ENCODE peak calls at places on chromosome 11, in five cellular contexts. One of them, this sample, is unnamed. For H3K9me3, the result is how much of the 10 kb centered on the place peaks cover.

GRCh38 chr11:87290304-87290922 is 252.7 kb downstream of the TMEM135 start:
- DNase-seq in neuronal stem cell: peak
- DNase-seq in HCT116: peak
- DNase-seq in colonic mucosa: no peak
- DNase-seq in GM23248: peak
- DNase-seq in this sample: no peak

GRCh38 chr11:74004694-74005615 is 3.9 kb downstream of the UCP3 start:
- DNase-seq in neuronal stem cell: no peak
- DNase-seq in HCT116: no peak
- DNase-seq in colonic mucosa: no peak
- DNase-seq in GM23248: no peak
- DNase-seq in this sample: peak

GRCh38 chr11:125588505-125588904 is 4.1 kb upstream of the STT3A start:
- DNase-seq in neuronal stem cell: no peak
- DNase-seq in HCT116: peak
- DNase-seq in colonic mucosa: no peak
- DNase-seq in GM23248: no peak
- DNase-seq in this sample: no peak

GRCh38 chr11:72629266-72629665 is 45.0 kb downstream of the PDE2A start:
- DNase-seq in neuronal stem cell: no peak
- DNase-seq in HCT116: no peak
- DNase-seq in colonic mucosa: peak
- DNase-seq in GM23248: peak
- DNase-seq in this sample: no peak

GRCh38 chr11:33899383-33900037 is 7.6 kb upstream of the LMO2 start:
- DNase-seq in neuronal stem cell: no peak
- DNase-seq in HCT116: peak
- DNase-seq in colonic mucosa: peak
- DNase-seq in GM23248: peak
- DNase-seq in this sample: no peak

GRCh38 chr11:27282806-27283205 is 80.2 kb downstream of the CCDC34 start:
- DNase-seq in neuronal stem cell: no peak
- DNase-seq in HCT116: no peak
- DNase-seq in colonic mucosa: no peak
- DNase-seq in GM23248: peak
- DNase-seq in this sample: peak

GRCh38 chr11:27770576-27770975 is 70.3 kb upstream of the BDNF start:
- DNase-seq in neuronal stem cell: no peak
- DNase-seq in HCT116: peak
- DNase-seq in colonic mucosa: no peak
- DNase-seq in GM23248: no peak
- DNase-seq in this sample: no peak

GRCh38 chr11:36129955-36130354 is 159.3 kb downstream of the COMMD9 start:
- DNase-seq in neuronal stem cell: no peak
- DNase-seq in HCT116: no peak
- DNase-seq in colonic mucosa: no peak
- DNase-seq in GM23248: no peak
- DNase-seq in this sample: no peak

GRCh38 chr11:70503878-70504240 is 105.5 kb downstream of the CTTN start:
- DNase-seq in neuronal stem cell: no peak
- DNase-seq in HCT116: no peak
- DNase-seq in colonic mucosa: peak
- DNase-seq in GM23248: no peak
- DNase-seq in this sample: peak

GRCh38 chr11:36499325-36499724 is 10.7 kb downstream of the TRAF6 start:
- DNase-seq in neuronal stem cell: no peak
- DNase-seq in HCT116: no peak
- DNase-seq in colonic mucosa: no peak
- DNase-seq in GM23248: no peak
- DNase-seq in this sample: no peak

GRCh38 chr11:119101367-119101758 is 290 bp downstream of the DPAGT1 start:
- DNase-seq in neuronal stem cell: no peak
- DNase-seq in HCT116: no peak
- DNase-seq in colonic mucosa: peak
- DNase-seq in GM23248: no peak
- DNase-seq in this sample: no peak

GRCh38 chr11:88535916-88536547 is 198.5 kb upstream of the CTSC start:
- DNase-seq in neuronal stem cell: no peak
- DNase-seq in HCT116: peak
- DNase-seq in colonic mucosa: no peak
- DNase-seq in GM23248: peak
- DNase-seq in this sample: no peak

GRCh38 chr11:78914503-78914902 is 339.8 kb upstream of the NARS2 start:
- DNase-seq in neuronal stem cell: no peak
- DNase-seq in HCT116: no peak
- DNase-seq in colonic mucosa: no peak
- DNase-seq in GM23248: no peak
- DNase-seq in this sample: peak

GRCh38 chr11:69640260-69640994 is 529 bp upstream of the CCND1 start:
- DNase-seq in neuronal stem cell: no peak
- DNase-seq in HCT116: no peak
- DNase-seq in colonic mucosa: peak
- DNase-seq in GM23248: peak
- DNase-seq in this sample: peak

GRCh38 chr11:30889116-30889765 is 303.1 kb upstream of the MPPED2 start:
- DNase-seq in neuronal stem cell: no peak
- DNase-seq in HCT116: no peak
- DNase-seq in colonic mucosa: no peak
- DNase-seq in GM23248: peak
- DNase-seq in this sample: no peak

GRCh38 chr11:13289081-13289480 is 11.5 kb downstream of the BMAL1 start:
- DNase-seq in neuronal stem cell: no peak
- DNase-seq in HCT116: no peak
- DNase-seq in colonic mucosa: no peak
- DNase-seq in GM23248: peak
- DNase-seq in this sample: peak

GRCh38 chr11:95219599-95219998 is 11.4 kb downstream of the SESN3 start:
- DNase-seq in neuronal stem cell: no peak
- DNase-seq in HCT116: no peak
- DNase-seq in colonic mucosa: no peak
- DNase-seq in GM23248: no peak
- DNase-seq in this sample: no peak

GRCh38 chr11:118883368-118884071 is at the start of gene CXCR5:
- DNase-seq in neuronal stem cell: no peak
- DNase-seq in HCT116: no peak
- DNase-seq in colonic mucosa: no peak
- DNase-seq in GM23248: no peak
- DNase-seq in this sample: peak

GRCh38 chr11:73531386-73531785 is 66.5 kb downstream of the FAM168A start:
- DNase-seq in neuronal stem cell: no peak
- DNase-seq in HCT116: no peak
- DNase-seq in colonic mucosa: no peak
- DNase-seq in GM23248: no peak
- DNase-seq in this sample: no peak

GRCh38 chr11:74720596-74721478 is 10.4 kb downstream of the CHRDL2 start:
- DNase-seq in neuronal stem cell: no peak
- DNase-seq in HCT116: no peak
- DNase-seq in colonic mucosa: peak
- DNase-seq in GM23248: no peak
- DNase-seq in this sample: peak

GRCh38 chr11:83441171-83441570 is 155.0 kb upstream of the CCDC90B start:
- DNase-seq in neuronal stem cell: no peak
- DNase-seq in HCT116: no peak
- DNase-seq in colonic mucosa: no peak
- DNase-seq in GM23248: no peak
- DNase-seq in this sample: peak

GRCh38 chr11:114036156-114036811 is 23.2 kb upstream of the ZBTB16 start:
- DNase-seq in neuronal stem cell: peak
- DNase-seq in HCT116: peak
- DNase-seq in colonic mucosa: peak
- DNase-seq in GM23248: peak
- DNase-seq in this sample: peak

DNA sequence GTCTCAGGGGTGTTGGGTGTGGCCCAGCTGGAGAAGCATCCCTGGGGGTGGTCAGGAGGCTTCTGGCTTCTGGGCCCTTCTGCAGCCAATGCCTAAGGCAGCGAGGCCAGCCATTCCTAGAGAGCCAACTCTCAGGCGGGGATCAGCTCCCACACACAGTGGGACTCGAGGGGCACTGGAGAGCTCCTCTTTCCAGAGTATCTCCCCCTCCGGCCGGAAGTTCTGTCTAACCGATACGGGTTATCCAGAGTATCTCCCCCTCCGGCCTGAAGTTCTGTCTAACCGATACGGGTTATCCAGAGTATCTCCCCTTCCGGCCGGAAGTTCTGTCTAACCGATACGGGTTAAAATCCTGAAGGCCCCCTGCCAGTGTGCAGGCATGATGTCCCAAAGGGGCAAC is 71.2 kb upstream of the B3GAT1 start:
- DNase-seq in neuronal stem cell: no peak
- DNase-seq in HCT116: no peak
- DNase-seq in colonic mucosa: no peak
- DNase-seq in GM23248: no peak
- DNase-seq in this sample: peak
- H3K9me3 ChIP-seq in neuronal stem cell: under half
- H3K9me3 ChIP-seq in HCT116: under half
- H3K9me3 ChIP-seq in colonic mucosa: under half
- H3K9me3 ChIP-seq in GM23248: under half
- H3K9me3 ChIP-seq in this sample: under half

DNA sequence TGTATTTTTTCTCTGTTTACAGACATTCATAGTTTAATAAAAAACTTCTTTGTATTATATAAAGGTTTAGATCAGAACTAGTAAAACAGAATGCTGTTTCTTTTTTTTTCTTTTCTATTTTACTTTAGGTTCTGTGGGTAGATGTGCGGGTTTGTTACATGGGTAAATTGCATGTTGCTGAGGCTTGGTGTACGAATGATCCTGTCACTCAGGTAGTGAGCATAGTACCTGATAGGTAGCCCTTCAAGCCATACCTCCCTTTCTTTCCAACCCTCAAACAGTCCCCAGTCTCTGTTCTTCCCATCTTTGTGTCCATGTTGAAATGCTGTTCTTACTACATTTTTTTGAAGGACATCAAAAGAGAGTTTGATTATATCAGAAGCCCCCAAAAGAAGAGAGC is 3.2 kb downstream of the ATM start:
- DNase-seq in neuronal stem cell: no peak
- DNase-seq in HCT116: no peak
- DNase-seq in colonic mucosa: no peak
- DNase-seq in GM23248: no peak
- DNase-seq in this sample: no peak
- H3K27ac ChIP-seq in neuronal stem cell: no peak
- H3K27ac ChIP-seq in HCT116: no peak
- H3K27ac ChIP-seq in colonic mucosa: peak
- H3K27ac ChIP-seq in GM23248: no peak
- H3K27ac ChIP-seq in this sample: no peak

GRCh38 chr11:61757213-61757862 is 4.9 kb downstream of the MYRF start:
- DNase-seq in neuronal stem cell: no peak
- DNase-seq in HCT116: no peak
- DNase-seq in colonic mucosa: no peak
- DNase-seq in GM23248: no peak
- DNase-seq in this sample: no peak
- H3K9ac ChIP-seq in neuronal stem cell: no peak
- H3K9ac ChIP-seq in HCT116: peak
- H3K9ac ChIP-seq in colonic mucosa: peak
- H3K9ac ChIP-seq in GM23248: no peak
- H3K9ac ChIP-seq in this sample: no peak

GRCh38 chr11:32427935-32428664 is 7.2 kb downstream of the WT1 start:
- DNase-seq in neuronal stem cell: no peak
- DNase-seq in HCT116: no peak
- DNase-seq in colonic mucosa: no peak
- DNase-seq in GM23248: no peak
- DNase-seq in this sample: peak

GRCh38 chr11:32428665-32429293 is 6.6 kb downstream of the WT1 start:
- DNase-seq in neuronal stem cell: no peak
- DNase-seq in HCT116: no peak
- DNase-seq in colonic mucosa: no peak
- DNase-seq in GM23248: no peak
- DNase-seq in this sample: no peak

GRCh38 chr11:32427616-32427934 is 7.8 kb downstream of the WT1 start:
- DNase-seq in neuronal stem cell: no peak
- DNase-seq in HCT116: no peak
- DNase-seq in colonic mucosa: no peak
- DNase-seq in GM23248: no peak
- DNase-seq in this sample: no peak

GRCh38 chr11:32430586-32431357 is 4.6 kb downstream of the WT1 start:
- DNase-seq in neuronal stem cell: no peak
- DNase-seq in HCT116: no peak
- DNase-seq in colonic mucosa: no peak
- DNase-seq in GM23248: no peak
- DNase-seq in this sample: peak

GRCh38 chr11:32429477-32429876 is 5.9 kb downstream of the WT1 start:
- DNase-seq in neuronal stem cell: no peak
- DNase-seq in HCT116: no peak
- DNase-seq in colonic mucosa: no peak
- DNase-seq in GM23248: no peak
- DNase-seq in this sample: peak
- H3K9me3 ChIP-seq in neuronal stem cell: under half
- H3K9me3 ChIP-seq in HCT116: under half
- H3K9me3 ChIP-seq in colonic mucosa: under half
- H3K9me3 ChIP-seq in GM23248: under half
- H3K9me3 ChIP-seq in this sample: under half

GRCh38 chr11:45041556-45041955 is 90.9 kb upstream of the TP53I11 start:
- DNase-seq in neuronal stem cell: no peak
- DNase-seq in HCT116: no peak
- DNase-seq in colonic mucosa: no peak
- DNase-seq in GM23248: no peak
- DNase-seq in this sample: no peak

GRCh38 chr11:45045692-45046471 is 95.2 kb upstream of the TP53I11 start:
- DNase-seq in neuronal stem cell: no peak
- DNase-seq in HCT116: peak
- DNase-seq in colonic mucosa: no peak
- DNase-seq in GM23248: peak
- DNase-seq in this sample: no peak

GRCh38 chr11:45048313-45048841 is 97.7 kb upstream of the TP53I11 start:
- DNase-seq in neuronal stem cell: no peak
- DNase-seq in HCT116: no peak
- DNase-seq in colonic mucosa: no peak
- DNase-seq in GM23248: no peak
- DNase-seq in this sample: no peak

GRCh38 chr11:45042560-45042959 is 91.9 kb upstream of the TP53I11 start:
- DNase-seq in neuronal stem cell: no peak
- DNase-seq in HCT116: no peak
- DNase-seq in colonic mucosa: no peak
- DNase-seq in GM23248: peak
- DNase-seq in this sample: no peak

GRCh38 chr11:45043755-45044475 is 93.2 kb upstream of the TP53I11 start:
- DNase-seq in neuronal stem cell: no peak
- DNase-seq in HCT116: no peak
- DNase-seq in colonic mucosa: no peak
- DNase-seq in GM23248: no peak
- DNase-seq in this sample: no peak
- H3K27ac ChIP-seq in neuronal stem cell: no peak
- H3K27ac ChIP-seq in HCT116: no peak
- H3K27ac ChIP-seq in colonic mucosa: no peak
- H3K27ac ChIP-seq in GM23248: no peak
- H3K27ac ChIP-seq in this sample: no peak

GRCh38 chr11:68302256-68303054 is 9.9 kb upstream of the LRP5 start:
- DNase-seq in neuronal stem cell: no peak
- DNase-seq in HCT116: peak
- DNase-seq in colonic mucosa: peak
- DNase-seq in GM23248: peak
- DNase-seq in this sample: no peak
- H3K9ac ChIP-seq in neuronal stem cell: no peak
- H3K9ac ChIP-seq in HCT116: peak
- H3K9ac ChIP-seq in colonic mucosa: peak
- H3K9ac ChIP-seq in GM23248: no peak
- H3K9ac ChIP-seq in this sample: no peak